ENCODE peak calls at places on chromosomes 5 and 9, in six cellular contexts. S is HCT116, V is HepG2, Y is SK-N-SH, K is GM12878, P is K562. A is an unnamed sample.

GRCh38 chr9:18447131-18447530 is 26.8 kb upstream of the ADAMTSL1 start:
- DNase-seq in S (no peak), V (no peak), Y (no peak), K (no peak), P (no peak), A (no peak)

GRCh38 chr9:130030821-130031481 is 12.0 kb downstream of the FNBP1 start:
- DNase-seq in S (no peak), V (peak), Y (no peak), K (no peak), P (no peak), A (no peak)

GRCh38 chr9:34413229-34413852 is 36.6 kb upstream of the MYORG start:
- DNase-seq in S (no peak), V (peak), Y (no peak), K (no peak), P (peak), A (no peak)

GRCh38 chr5:38340961-38341500 is 82.7 kb downstream of the EGFLAM start:
- DNase-seq in S (no peak), V (no peak), Y (no peak), K (no peak), P (no peak), A (no peak)

GRCh38 chr9:89686134-89686533 is 81.3 kb downstream of the GADD45G start:
- DNase-seq in S (no peak), V (no peak), Y (no peak), K (no peak), P (no peak), A (no peak)

GRCh38 chr5:54792611-54793404 is 192.6 kb downstream of the ESM1 start:
- DNase-seq in S (no peak), V (no peak), Y (no peak), K (no peak), P (no peak), A (no peak)

GRCh38 chr5:16871746-16872339 is 64.2 kb downstream of the MYO10 start:
- DNase-seq in S (no peak), V (no peak), Y (no peak), K (no peak), P (no peak), A (no peak)

GRCh38 chr9:13149454-13149853 is 130.0 kb downstream of the MPDZ start:
- DNase-seq in S (no peak), V (no peak), Y (no peak), K (no peak), P (no peak), A (no peak)

GRCh38 chr5:73118331-73119011 is 1.9 kb upstream of the TMEM171 start:
- DNase-seq in S (no peak), V (peak), Y (peak), K (no peak), P (no peak), A (no peak)

GRCh38 chr9:115733318-115733717 is 420.3 kb upstream of the PAPPA start:
- DNase-seq in S (no peak), V (no peak), Y (no peak), K (no peak), P (no peak), A (no peak)

GRCh38 chr5:132069561-132069960 is 4.0 kb upstream of the CSF2 start:
- DNase-seq in S (no peak), V (no peak), Y (no peak), K (no peak), P (no peak), A (no peak)

GRCh38 chr9:108478871-108479332 is 376.9 kb downstream of the ACTL7B start:
- DNase-seq in S (no peak), V (peak), Y (no peak), K (peak), P (no peak), A (no peak)

GRCh38 chr9:89731262-89731980 is 126.6 kb downstream of the GADD45G start:
- DNase-seq in S (no peak), V (no peak), Y (no peak), K (no peak), P (no peak), A (no peak)

GRCh38 chr5:163383754-163384153 is 53.6 kb upstream of the CCNG1 start:
- DNase-seq in S (no peak), V (no peak), Y (no peak), K (no peak), P (no peak), A (no peak)

GRCh38 chr9:93198117-93198838 is 14.3 kb downstream of the WNK2 start:
- DNase-seq in S (no peak), V (no peak), Y (no peak), K (no peak), P (no peak), A (no peak)

GRCh38 chr9:116580853-116581252 is 106.3 kb upstream of the TRIM32 start:
- DNase-seq in S (no peak), V (no peak), Y (no peak), K (no peak), P (no peak), A (no peak)

GRCh38 chr5:148374693-148375360 is 8.9 kb upstream of the FBXO38 start:
- DNase-seq in S (peak), V (peak), Y (peak), K (no peak), P (peak), A (peak)

GRCh38 chr5:127386557-127386956 is 96.0 kb downstream of the MEGF10 start:
- DNase-seq in S (no peak), V (peak), Y (no peak), K (no peak), P (no peak), A (no peak)

GRCh38 chr5:9644630-9645029 is 14.5 kb upstream of the TAS2R1 start:
- DNase-seq in S (no peak), V (no peak), Y (no peak), K (no peak), P (no peak), A (no peak)

GRCh38 chr5:9765421-9765820 is 135.3 kb upstream of the TAS2R1 start:
- DNase-seq in S (no peak), V (no peak), Y (peak), K (no peak), P (no peak), A (no peak)

GRCh38 chr9:127987103-127987614 is 6.4 kb upstream of the EEIG1 start:
- DNase-seq in S (no peak), V (peak), Y (no peak), K (no peak), P (no peak), A (peak)

GRCh38 chr9:37938121-37938906 is 34.4 kb upstream of the SLC25A51 start:
- DNase-seq in S (no peak), V (no peak), Y (peak), K (no peak), P (peak), A (no peak)
- TF ChIP-seq SIN3A in S (no peak), V (no peak), Y (peak), K (no peak), P (no peak), A (no peak)

GRCh38 chr5:145833616-145834200 is 1.4 kb downstream of the PRELID2 start:
- DNase-seq in S (no peak), V (no peak), Y (no peak), K (no peak), P (no peak), A (no peak)

GRCh38 chr5:145826869-145827268 is 8.3 kb downstream of the PRELID2 start:
- DNase-seq in S (no peak), V (no peak), Y (no peak), K (no peak), P (no peak), A (no peak)

GRCh38 chr5:145827275-145827674 is 7.9 kb downstream of the PRELID2 start:
- DNase-seq in S (no peak), V (no peak), Y (no peak), K (no peak), P (peak), A (no peak)

GRCh38 chr5:145829708-145830361 is 5.3 kb downstream of the PRELID2 start:
- DNase-seq in S (no peak), V (peak), Y (no peak), K (no peak), P (no peak), A (no peak)

DNA sequence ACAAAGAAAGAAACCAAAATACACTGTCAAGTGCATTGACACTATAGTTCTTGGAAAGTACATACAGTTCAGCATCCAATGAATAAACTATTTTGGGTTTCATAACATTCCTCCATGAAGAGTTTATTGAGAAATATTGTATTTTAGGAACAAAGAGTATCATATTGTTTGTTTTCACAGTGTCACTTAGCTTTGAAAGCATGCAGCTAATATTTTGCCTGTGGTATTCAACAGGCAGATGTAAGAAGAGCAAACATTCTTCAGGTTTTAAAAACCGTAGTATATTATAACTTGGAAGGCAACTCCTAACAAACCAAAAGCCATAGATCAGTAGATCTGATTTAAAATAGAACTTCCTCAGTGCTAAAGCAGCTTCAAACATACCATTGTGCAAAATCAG is 4.5 kb downstream of the PRELID2 start:
- DNase-seq in S (no peak), V (peak), Y (no peak), K (no peak), P (no peak), A (no peak)
- TF ChIP-seq REST in S (no peak), V (no peak), Y (no peak), K (no peak), P (no peak), A (no peak)

GRCh38 chr5:57527875-57528274 is 45.3 kb upstream of the ACTBL2 start:
- DNase-seq in S (no peak), V (no peak), Y (no peak), K (no peak), P (no peak), A (no peak)

GRCh38 chr5:57529864-57530263 is 47.3 kb upstream of the ACTBL2 start:
- DNase-seq in S (no peak), V (no peak), Y (no peak), K (peak), P (no peak), A (no peak)

DNA sequence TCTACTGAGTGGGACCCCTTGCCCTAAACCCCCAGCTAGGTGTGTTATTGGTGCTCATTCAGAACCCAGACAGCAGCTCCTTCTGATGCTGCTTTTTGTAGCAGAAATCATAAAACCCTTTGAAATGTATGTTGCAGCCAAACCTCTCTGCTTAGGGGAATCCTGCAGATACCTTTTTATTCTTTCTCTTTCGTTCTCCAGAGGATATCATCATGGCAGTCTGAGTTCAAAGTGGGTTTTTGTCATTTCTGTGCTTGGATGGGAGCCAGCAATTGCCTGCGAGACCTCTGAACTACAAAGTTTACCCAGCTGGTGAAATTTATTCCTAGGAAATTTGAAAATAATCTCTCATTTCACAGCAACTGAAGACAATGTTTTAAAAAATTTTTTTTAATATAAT is 42.0 kb upstream of the ACTBL2 start:
- DNase-seq in S (no peak), V (no peak), Y (no peak), K (no peak), P (no peak), A (no peak)
- TF ChIP-seq SIN3A in S (no peak), V (no peak), Y (no peak), K (no peak), P (no peak), A (no peak)

GRCh38 chr5:42798284-42799240 is 13.1 kb downstream of the SELENOP start:
- DNase-seq in S (no peak), V (peak), Y (no peak), K (no peak), P (no peak), A (no peak)

GRCh38 chr5:42800748-42801330 is 10.9 kb downstream of the SELENOP start:
- DNase-seq in S (no peak), V (no peak), Y (no peak), K (no peak), P (no peak), A (no peak)

GRCh38 chr5:42799241-42799608 is 12.5 kb downstream of the SELENOP start:
- DNase-seq in S (no peak), V (no peak), Y (no peak), K (no peak), P (no peak), A (no peak)

GRCh38 chr5:42801516-42802166 is 10.1 kb downstream of the SELENOP start:
- DNase-seq in S (no peak), V (no peak), Y (no peak), K (no peak), P (no peak), A (no peak)

DNA sequence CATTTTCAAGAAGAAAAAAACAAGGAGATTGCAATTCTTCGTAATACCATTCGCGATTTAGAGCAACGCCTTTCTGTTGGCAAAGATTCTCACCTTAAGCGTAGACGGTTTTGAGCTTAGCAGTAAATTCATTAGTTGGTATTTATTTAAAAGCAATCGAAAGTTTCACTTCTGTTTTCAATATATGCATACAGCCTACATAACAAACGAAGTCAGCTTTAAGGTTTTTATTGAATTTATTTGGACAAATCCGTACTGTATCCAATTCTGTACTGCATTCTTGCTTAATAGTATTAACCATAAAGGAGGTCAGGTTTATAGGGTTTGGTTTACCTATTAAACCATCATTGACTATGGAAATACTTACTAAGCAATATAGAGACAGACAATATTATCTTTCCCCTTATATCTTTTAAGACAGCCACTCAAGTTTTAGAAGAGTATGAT is 12.0 kb downstream of the SELENOP start:
- DNase-seq in S (no peak), V (no peak), Y (no peak), K (no peak), P (no peak), A (no peak)
- TF ChIP-seq REST in S (no peak), V (no peak), Y (no peak), K (no peak), P (no peak), A (no peak)

GRCh38 chr5:134247825-134248224 is 22.0 kb upstream of the PPP2CA start:
- DNase-seq in S (no peak), V (no peak), Y (no peak), K (no peak), P (peak), A (no peak)
- TF ChIP-seq SIN3A in S (no peak), V (no peak), Y (no peak), K (no peak), P (no peak), A (no peak)

A was measured in Panc1.